ENCODE peak calls at places on chromosomes 4 and X, in five cellular contexts. E, Z, P, G and L are unnamed samples.

GRCh38 chr4:141131738-141132688 is 1.3 kb downstream of the RNF150 start:
- DNase-seq in E (peak; percentile 21), Z (peak; percentile 4), P (peak; percentile 18), G (no peak), L (peak; percentile 55)

GRCh38 chr4:158172558-158173258 is at the start of gene GASK1B:
- DNase-seq in E (peak; percentile 76), Z (peak; percentile 40), P (peak; percentile 58), G (no peak), L (peak; percentile 82)

GRCh38 chrX:15854080-15854655 is 445 bp downstream of the AP1S2 start:
- DNase-seq in E (peak; percentile 45), Z (peak; percentile 43), P (peak; percentile 61), G (peak; percentile 42), L (no peak)

GRCh38 chr4:101218894-101219293 is 128.4 kb downstream of the PPP3CA start:
- DNase-seq in E (no peak), Z (no peak), P (no peak), G (no peak), L (no peak)

GRCh38 chrX:63922221-63922620 is 137.2 kb upstream of the ARHGEF9 start:
- DNase-seq in E (no peak), Z (no peak), P (peak; percentile 78), G (no peak), L (peak; percentile 0)

GRCh38 chr4:53355919-53356521 is 9.8 kb downstream of the SCFD2 start:
- DNase-seq in E (no peak), Z (no peak), P (no peak), G (no peak), L (no peak)

GRCh38 chr4:66575024-66575696 is 904.9 kb upstream of the EPHA5 start:
- DNase-seq in E (peak; percentile 90), Z (no peak), P (peak; percentile 97), G (no peak), L (no peak)

GRCh38 chr4:157221895-157222763 is 1.6 kb downstream of the GRIA2 start:
- DNase-seq in E (no peak), Z (no peak), P (peak; percentile 14), G (no peak), L (no peak)

GRCh38 chr4:11790230-11790629 is 361.5 kb upstream of the HS3ST1 start:
- DNase-seq in E (no peak), Z (no peak), P (no peak), G (no peak), L (no peak)

GRCh38 chr4:100257567-100257966 is 67.3 kb upstream of the DDIT4L start:
- DNase-seq in E (peak; percentile 4), Z (no peak), P (peak; percentile 18), G (no peak), L (no peak)

GRCh38 chr4:2082627-2083026 is 23.5 kb downstream of the NAT8L start:
- DNase-seq in E (no peak), Z (no peak), P (no peak), G (no peak), L (no peak)

GRCh38 chrX:20374866-20375530 is 108.3 kb upstream of the RPS6KA3 start:
- DNase-seq in E (peak; percentile 44), Z (no peak), P (peak; percentile 57), G (no peak), L (peak; percentile 4)

GRCh38 chr4:41413670-41414069 is 124.3 kb upstream of the LIMCH1 start:
- DNase-seq in E (no peak), Z (no peak), P (peak; percentile 72), G (no peak), L (no peak)

GRCh38 chr4:244471-244870 is 60.8 kb downstream of the ZNF732 start:
- DNase-seq in E (no peak), Z (peak; percentile 72), P (peak; percentile 27), G (peak; percentile 46), L (no peak)